ENCODE peak calls at places on chromosome 15, in nine cellular contexts. F is BJ, S is WERI-Rb-1, N is sigmoid colon, R is heart left ventricle, G is transverse colon, X is lung, J is choroid plexus epithelial cell, L is coronary artery. H is an unnamed sample.

GRCh38 chr15:64134322-64134829 is 17.2 kb upstream of the SNX22 start:
- DNase-seq in F (no peak), S (no peak), N (peak), R (no peak), G (no peak), X (peak), J (no peak), L (no peak), H (no peak)

GRCh38 chr15:43402255-43402654 is 31.4 kb downstream of the TUBGCP4 start:
- DNase-seq in F (no peak), S (no peak), N (no peak), R (no peak), G (no peak), X (no peak), J (no peak), L (no peak), H (no peak)

GRCh38 chr15:43776718-43777292 is at the start of gene ELL3:
- DNase-seq in F (no peak), S (no peak), N (peak), R (peak), G (peak), X (peak), J (peak), L (peak), H (peak)

GRCh38 chr15:75671684-75672083 is 24.0 kb downstream of the SNX33 start:
- DNase-seq in F (no peak), S (no peak), N (no peak), R (no peak), G (no peak), X (no peak), J (peak), L (no peak), H (peak)

GRCh38 chr15:71096676-71097075 is 18.6 kb upstream of the THSD4 start:
- DNase-seq in F (no peak), S (peak), N (no peak), R (no peak), G (no peak), X (peak), J (peak), L (no peak), H (no peak)

GRCh38 chr15:48790716-48791115 is 20.2 kb downstream of the CEP152 start:
- DNase-seq in F (no peak), S (no peak), N (no peak), R (no peak), G (no peak), X (no peak), J (no peak), L (no peak), H (peak)

GRCh38 chr15:72319360-72319984 is 485 bp downstream of the CELF6 start:
- DNase-seq in F (no peak), S (peak), N (peak), R (peak), G (peak), X (peak), J (peak), L (no peak), H (peak)

GRCh38 chr15:63256433-63256884 is 20.9 kb upstream of the APH1B start:
- DNase-seq in F (no peak), S (no peak), N (no peak), R (no peak), G (no peak), X (no peak), J (peak), L (no peak), H (peak)

GRCh38 chr15:85003593-85004312 is 22.1 kb downstream of the PDE8A start:
- DNase-seq in F (no peak), S (no peak), N (no peak), R (no peak), G (no peak), X (no peak), J (no peak), L (no peak), H (no peak)

GRCh38 chr15:66882251-66883020 is 180.4 kb downstream of the SMAD6 start:
- DNase-seq in F (no peak), S (no peak), N (peak), R (no peak), G (no peak), X (peak), J (peak), L (peak), H (peak)

GRCh38 chr15:51842265-51842664 is 12.8 kb downstream of the TMOD3 start:
- DNase-seq in F (no peak), S (no peak), N (no peak), R (no peak), G (no peak), X (no peak), J (no peak), L (no peak), H (no peak)

DNA sequence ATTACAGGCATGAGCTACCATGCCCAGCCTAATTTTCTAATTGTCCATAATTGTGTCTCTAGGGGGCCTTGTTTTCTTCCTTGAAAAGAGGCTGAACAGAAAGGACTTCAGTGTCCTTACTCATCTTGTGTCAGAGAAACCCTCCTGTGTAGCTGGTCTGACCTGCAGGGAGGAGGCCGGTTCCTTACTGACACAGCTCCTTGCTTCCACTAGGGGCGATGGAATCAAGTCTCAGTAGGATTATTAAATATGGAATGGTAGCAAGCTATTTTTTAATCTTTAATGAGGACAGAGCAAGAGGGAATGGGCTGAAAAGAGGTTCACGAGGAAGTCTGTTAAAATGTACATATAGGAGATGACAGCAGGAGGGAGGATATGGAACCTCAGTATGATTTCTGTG is 8.6 kb downstream of the LPCAT4 start:
- DNase-seq in F (no peak), S (no peak), N (no peak), R (no peak), G (no peak), X (no peak), J (peak), L (no peak), H (no peak)
- TF ChIP-seq CTCF in F (peak), S (peak), N (no peak), R (no peak), G (no peak), X (no peak), J (peak), L (no peak), H (peak)

DNA sequence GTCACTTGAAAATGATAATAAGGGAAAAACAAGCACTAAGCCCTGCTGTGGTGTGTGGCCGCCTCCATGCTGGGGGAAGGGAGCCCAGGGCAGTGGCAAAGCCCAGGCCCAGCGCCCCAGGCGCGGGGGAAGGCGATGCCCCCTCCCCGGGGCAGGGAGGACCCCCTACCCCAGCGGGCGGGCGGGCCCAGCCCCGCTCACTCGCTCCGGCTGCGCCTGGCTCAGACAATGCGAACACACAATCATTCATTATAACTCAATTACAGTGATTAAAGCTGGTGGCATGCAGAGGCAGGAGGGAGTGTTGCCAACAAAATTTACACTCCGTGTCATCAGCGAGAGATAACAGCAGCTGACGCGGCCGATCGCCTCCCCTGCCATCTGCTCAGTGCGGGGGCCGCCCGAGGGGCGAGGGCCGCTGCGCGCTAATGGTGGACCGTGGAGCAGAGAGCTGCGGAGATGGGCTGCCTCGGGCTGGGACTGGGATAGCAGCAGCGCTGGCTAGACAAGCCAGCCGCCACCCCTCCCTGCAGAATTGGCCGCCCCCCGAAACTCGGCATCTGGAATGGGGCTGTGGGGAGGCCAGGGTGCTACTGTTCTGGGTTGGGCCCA is 64.1 kb downstream of the TLE3 start:
- DNase-seq in F (no peak), S (peak), N (peak), R (no peak), G (no peak), X (no peak), J (peak), L (no peak), H (peak)
- H3K4me3 ChIP-seq in F (no peak), S (peak), N (no peak), R (no peak), G (no peak), X (no peak), J (peak), L (peak), H (no peak)

GRCh38 chr15:47378527-47378926 is 338.8 kb upstream of the SEMA6D start:
- DNase-seq in F (no peak), S (no peak), N (no peak), R (no peak), G (no peak), X (no peak), J (no peak), L (no peak), H (no peak)

GRCh38 chr15:47371939-47372338 is 345.4 kb upstream of the SEMA6D start:
- DNase-seq in F (no peak), S (no peak), N (no peak), R (no peak), G (no peak), X (no peak), J (no peak), L (no peak), H (no peak)

GRCh38 chr15:47377465-47377864 is 339.8 kb upstream of the SEMA6D start:
- DNase-seq in F (no peak), S (no peak), N (no peak), R (no peak), G (no peak), X (no peak), J (no peak), L (no peak), H (no peak)

GRCh38 chr15:47376190-47376589 is 341.1 kb upstream of the SEMA6D start:
- DNase-seq in F (no peak), S (no peak), N (no peak), R (no peak), G (no peak), X (no peak), J (no peak), L (no peak), H (no peak)

GRCh38 chr15:47374222-47374621 is 343.1 kb upstream of the SEMA6D start:
- DNase-seq in F (no peak), S (peak), N (no peak), R (no peak), G (no peak), X (no peak), J (peak), L (no peak), H (peak)
- TF ChIP-seq CTCF in F (peak), S (peak), N (no peak), R (peak), G (no peak), X (no peak), J (peak), L (no peak), H (peak)

GRCh38 chr15:89379818-89380217 is 45.2 kb upstream of the POLG start:
- DNase-seq in F (no peak), S (no peak), N (no peak), R (no peak), G (no peak), X (no peak), J (no peak), L (no peak), H (no peak)
- H3K4me3 ChIP-seq in F (no peak), S (no peak), N (no peak), R (no peak), G (no peak), X (no peak), J (no peak), L (no peak), H (no peak)

GRCh38 chr15:78540955-78541743 is 905 bp downstream of the PSMA4 start:
- DNase-seq in F (no peak), S (no peak), N (no peak), R (no peak), G (no peak), X (no peak), J (peak), L (no peak), H (peak)

GRCh38 chr15:78541744-78542034 is 1.4 kb downstream of the PSMA4 start:
- DNase-seq in F (no peak), S (no peak), N (no peak), R (no peak), G (no peak), X (no peak), J (no peak), L (no peak), H (no peak)

GRCh38 chr15:78538358-78538757 is 1.9 kb upstream of the PSMA4 start:
- DNase-seq in F (no peak), S (no peak), N (no peak), R (no peak), G (no peak), X (no peak), J (no peak), L (no peak), H (no peak)

GRCh38 chr15:78542647-78543046 is 2.4 kb downstream of the PSMA4 start:
- DNase-seq in F (no peak), S (no peak), N (no peak), R (no peak), G (no peak), X (no peak), J (no peak), L (no peak), H (no peak)

DNA sequence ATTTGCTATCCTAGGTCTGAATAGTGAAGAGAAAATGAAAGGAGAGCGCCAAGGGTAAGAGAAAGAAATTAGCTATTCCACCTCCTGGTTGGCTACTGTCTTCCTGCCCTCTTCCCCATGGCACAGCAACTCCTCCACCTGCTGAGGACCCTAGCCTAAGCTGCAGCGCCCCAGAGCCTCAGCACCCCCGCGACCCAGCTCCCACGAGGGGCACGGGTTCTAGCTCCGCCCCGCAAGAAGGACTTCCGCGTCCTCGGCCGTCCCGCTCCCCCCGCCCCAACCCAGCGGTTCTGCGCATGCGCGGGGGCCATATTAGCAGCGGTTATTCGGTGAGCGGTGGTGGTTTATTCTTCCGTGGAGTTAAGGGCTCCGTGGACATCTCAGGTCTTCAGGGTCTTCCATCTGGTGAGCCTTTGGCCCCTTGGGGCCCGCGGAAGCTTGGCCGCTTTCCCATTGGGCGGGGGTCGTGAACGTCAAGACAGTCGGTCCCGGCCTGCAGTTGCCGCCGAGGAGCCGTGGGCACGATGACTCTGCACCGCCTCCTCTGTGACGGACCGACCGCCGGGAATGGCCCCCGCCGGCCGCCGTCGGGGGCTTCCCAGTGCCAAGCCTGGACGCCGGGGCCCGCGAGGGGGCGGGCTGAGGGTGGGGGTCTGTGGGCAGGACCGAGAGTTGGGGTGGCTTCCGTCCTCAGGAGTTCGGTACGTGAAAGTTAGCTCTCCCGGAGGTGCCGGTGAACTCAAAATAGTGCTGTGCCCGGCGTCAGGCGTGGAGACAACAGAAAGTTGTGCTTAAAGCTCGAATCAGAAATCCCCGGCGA is at the start of gene PSMA4:
- DNase-seq in F (peak), S (peak), N (peak), R (peak), G (peak), X (peak), J (peak), L (peak), H (peak)
- TF ChIP-seq CTCF in F (peak), S (no peak), N (no peak), R (peak), G (no peak), X (no peak), J (peak), L (no peak), H (peak)

DNA sequence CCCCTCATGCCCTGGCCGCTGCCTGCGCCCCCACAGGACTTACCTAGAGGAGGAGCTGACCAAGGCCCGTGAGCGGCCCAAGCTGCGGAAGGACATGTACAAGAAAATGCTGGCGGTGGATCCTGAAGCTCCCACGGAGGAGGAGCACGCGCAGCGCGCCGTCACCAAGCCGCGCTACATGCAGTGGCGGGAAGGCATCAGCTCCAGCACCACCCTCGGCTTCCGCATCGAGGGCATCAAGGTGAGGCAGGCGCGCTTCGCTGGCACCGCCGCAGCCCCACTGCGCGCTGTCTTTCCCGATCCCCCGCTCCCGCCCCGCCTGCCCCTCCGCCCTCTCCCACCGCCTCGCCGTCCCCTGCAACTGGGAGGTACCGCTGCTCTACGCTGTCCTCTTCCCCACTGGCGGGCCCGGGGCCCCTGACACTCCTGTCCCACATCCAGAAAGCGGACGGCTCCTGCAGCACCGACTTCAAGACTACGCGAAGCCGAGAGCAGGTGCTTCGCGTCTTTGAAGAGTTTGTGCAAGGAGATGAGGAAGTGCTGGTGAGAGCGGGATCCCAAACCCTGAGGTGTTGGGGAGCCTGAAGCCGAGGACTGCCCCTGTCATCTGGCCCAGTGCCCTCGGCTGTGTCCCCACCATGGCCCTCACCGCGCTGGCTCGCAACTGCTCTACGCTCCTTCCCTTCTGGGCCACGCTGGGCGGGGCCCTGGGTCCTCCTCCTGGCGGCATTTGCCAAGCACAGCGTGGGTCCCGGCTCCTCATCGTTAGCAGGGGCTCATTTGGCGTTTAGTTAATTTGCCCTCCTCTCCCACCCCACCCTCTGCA is 8.5 kb downstream of the ITPKA start:
- DNase-seq in F (no peak), S (no peak), N (no peak), R (no peak), G (no peak), X (no peak), J (peak), L (no peak), H (no peak)
- H3K4me3 ChIP-seq in F (no peak), S (no peak), N (peak), R (peak), G (no peak), X (no peak), J (no peak), L (peak), H (no peak)

DNA sequence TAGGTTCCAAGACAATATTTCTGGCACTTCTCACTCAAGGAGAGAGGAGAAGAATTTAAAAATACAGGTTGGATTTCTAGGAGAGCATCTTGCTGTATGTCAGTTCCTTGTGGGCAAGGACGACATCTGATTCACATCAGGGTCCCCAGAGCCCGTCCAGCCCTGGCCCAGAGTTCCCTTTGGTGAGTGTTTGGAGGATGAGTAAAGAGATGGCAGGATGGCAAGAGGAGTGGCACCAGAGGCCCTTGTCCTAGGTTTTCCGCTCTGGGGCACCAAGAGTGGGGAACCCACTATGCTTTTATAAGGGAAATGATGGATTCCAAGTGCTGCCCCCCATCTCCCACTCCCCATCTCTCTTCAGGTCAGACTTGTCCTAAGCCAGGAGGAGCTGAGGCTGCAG is 181.8 kb downstream of the TBC1D2B start:
- DNase-seq in F (no peak), S (no peak), N (no peak), R (no peak), G (no peak), X (no peak), J (no peak), L (no peak), H (no peak)
- TF ChIP-seq CTCF in F (no peak), S (no peak), N (no peak), R (no peak), G (no peak), X (no peak), J (no peak), L (no peak), H (no peak)

H was measured in cardiac fibroblast.